ENCODE peak calls at places on chromosome 1, in five cellular contexts. M is substantia nigra, G is C1 segment of cervical spinal cord, Q is progenitor cell of endocrine pancreas, X is HS-5. S is an unnamed sample.

GRCh38 chr1:69991644-69992043 is 213.7 kb downstream of the LRRC40 start:
- DNase-seq in X (no peak), G (no peak), M (no peak), Q (no peak), S (no peak)

GRCh38 chr1:204589409-204590038 is 73.3 kb downstream of the MDM4 start:
- DNase-seq in M (no peak), X (no peak), G (no peak), Q (no peak), S (no peak)

GRCh38 chr1:178961868-178962267 is 63.8 kb upstream of the FAM20B start:
- DNase-seq in Q (no peak), G (no peak), M (no peak), X (no peak), S (no peak)

GRCh38 chr1:5915587-5916571 is 76.3 kb downstream of the NPHP4 start:
- DNase-seq in M (no peak), Q (no peak), X (peak; percentile 9), G (peak; percentile 19), S (no peak)

GRCh38 chr1:109239580-109240068 is 9.7 kb upstream of the CELSR2 start:
- DNase-seq in Q (peak; percentile 43), G (no peak), X (no peak), M (no peak), S (no peak)

GRCh38 chr1:209805875-209806760 is at the start of gene IRF6:
- DNase-seq in X (no peak), Q (peak; percentile 98), G (no peak), M (no peak), S (peak; percentile 51)

GRCh38 chr1:4549933-4550332 is 104.5 kb upstream of the AJAP1 start:
- DNase-seq in X (no peak), G (no peak), M (no peak), Q (no peak), S (peak; percentile 57)

GRCh38 chr1:114833421-114833820 is 21.2 kb upstream of the SYCP1 start:
- DNase-seq in M (no peak), X (peak; percentile 19), G (no peak), Q (no peak), S (no peak)

GRCh38 chr1:32992489-32993214 is 28.0 kb upstream of the RNF19B start:
- DNase-seq in Q (peak; percentile 40), G (peak; percentile 22), X (peak; percentile 84), M (peak; percentile 27), S (no peak)

GRCh38 chr1:105137543-105138444 is 1388.1 kb downstream of the AMY1C start:
- DNase-seq in G (no peak), Q (no peak), X (no peak), M (no peak), S (peak; percentile 29)

GRCh38 chr1:85054664-85055063 is 6.4 kb upstream of the MCOLN3 start:
- DNase-seq in M (no peak), X (no peak), Q (no peak), G (no peak), S (no peak)

GRCh38 chr1:33043267-33044090 is 6.8 kb upstream of the AK2 start:
- DNase-seq in Q (no peak), X (no peak), M (no peak), G (no peak), S (no peak)

GRCh38 chr1:100443739-100444571 is 91.6 kb downstream of the CDC14A start:
- DNase-seq in X (no peak), M (no peak), G (no peak), Q (no peak), S (no peak)

GRCh38 chr1:51559501-51559900 is 40.4 kb upstream of the EPS15 start:
- DNase-seq in M (no peak), X (no peak), Q (no peak), G (no peak), S (no peak)

GRCh38 chr1:153032677-153033308 is 1.8 kb downstream of the SPRR1B start:
- DNase-seq in M (no peak), Q (no peak), X (peak; percentile 82), G (no peak), S (peak; percentile 32)

GRCh38 chr1:39412892-39413291 is 78.5 kb upstream of the BMP8A start:
- DNase-seq in X (no peak), Q (no peak), G (no peak), M (no peak), S (no peak)